ENCODE peak calls at places on chromosomes 5 and 9, in seven cellular contexts. One of them, this sample, is unnamed.

GRCh38 chr5:10434392-10434791 is 7.3 kb upstream of the ROPN1L start:
- DNase-seq in endothelial cell of umbilical vein: no peak
- DNase-seq in heart right ventricle: no peak
- DNase-seq in RWPE2: no peak
- DNase-seq in kidney: no peak
- DNase-seq in heart left ventricle: no peak
- DNase-seq in breast epithelium: no peak
- DNase-seq in this sample: no peak

GRCh38 chr9:134189167-134189474 is 24.8 kb upstream of the RNU6ATAC start:
- DNase-seq in endothelial cell of umbilical vein: no peak
- DNase-seq in breast epithelium: no peak
- DNase-seq in kidney: peak
- DNase-seq in heart right ventricle: no peak
- DNase-seq in RWPE2: no peak
- DNase-seq in heart left ventricle: no peak
- DNase-seq in this sample: peak

GRCh38 chr9:135968601-135969000 is 7.4 kb upstream of the UBAC1 start:
- DNase-seq in heart left ventricle: no peak
- DNase-seq in RWPE2: peak
- DNase-seq in breast epithelium: no peak
- DNase-seq in kidney: peak
- DNase-seq in heart right ventricle: no peak
- DNase-seq in endothelial cell of umbilical vein: peak
- DNase-seq in this sample: no peak

GRCh38 chr9:92292338-92293074 is 991 bp downstream of the IARS1 start:
- DNase-seq in heart left ventricle: no peak
- DNase-seq in breast epithelium: no peak
- DNase-seq in kidney: no peak
- DNase-seq in RWPE2: no peak
- DNase-seq in heart right ventricle: no peak
- DNase-seq in endothelial cell of umbilical vein: no peak
- DNase-seq in this sample: no peak

GRCh38 chr9:133163559-133164208 is at the start of gene GBGT1:
- DNase-seq in kidney: peak
- DNase-seq in breast epithelium: no peak
- DNase-seq in RWPE2: no peak
- DNase-seq in heart right ventricle: peak
- DNase-seq in endothelial cell of umbilical vein: peak
- DNase-seq in heart left ventricle: peak
- DNase-seq in this sample: no peak

GRCh38 chr5:172828911-172829431 is 5.1 kb upstream of the ERGIC1 start:
- DNase-seq in RWPE2: no peak
- DNase-seq in heart left ventricle: no peak
- DNase-seq in breast epithelium: no peak
- DNase-seq in kidney: no peak
- DNase-seq in endothelial cell of umbilical vein: no peak
- DNase-seq in heart right ventricle: no peak
- DNase-seq in this sample: no peak

GRCh38 chr9:34272146-34272545 is 56.9 kb downstream of the KIF24 start:
- DNase-seq in heart right ventricle: no peak
- DNase-seq in kidney: no peak
- DNase-seq in endothelial cell of umbilical vein: no peak
- DNase-seq in RWPE2: no peak
- DNase-seq in heart left ventricle: no peak
- DNase-seq in breast epithelium: no peak
- DNase-seq in this sample: no peak

GRCh38 chr5:134398609-134399155 is 13.0 kb downstream of the CDKN2AIPNL start:
- DNase-seq in heart right ventricle: no peak
- DNase-seq in breast epithelium: no peak
- DNase-seq in RWPE2: no peak
- DNase-seq in endothelial cell of umbilical vein: no peak
- DNase-seq in kidney: no peak
- DNase-seq in heart left ventricle: no peak
- DNase-seq in this sample: peak

GRCh38 chr5:16809816-16810502 is 126.1 kb downstream of the MYO10 start:
- DNase-seq in heart right ventricle: peak
- DNase-seq in kidney: no peak
- DNase-seq in endothelial cell of umbilical vein: no peak
- DNase-seq in RWPE2: no peak
- DNase-seq in breast epithelium: no peak
- DNase-seq in heart left ventricle: no peak
- DNase-seq in this sample: no peak

GRCh38 chr5:139638736-139639618 is 9.2 kb upstream of the CXXC5 start:
- DNase-seq in RWPE2: no peak
- DNase-seq in breast epithelium: no peak
- DNase-seq in endothelial cell of umbilical vein: no peak
- DNase-seq in heart left ventricle: no peak
- DNase-seq in kidney: peak
- DNase-seq in heart right ventricle: no peak
- DNase-seq in this sample: peak

GRCh38 chr9:16143947-16144890 is 591.4 kb downstream of the CCDC171 start:
- DNase-seq in RWPE2: peak
- DNase-seq in heart right ventricle: no peak
- DNase-seq in endothelial cell of umbilical vein: no peak
- DNase-seq in breast epithelium: no peak
- DNase-seq in kidney: no peak
- DNase-seq in heart left ventricle: no peak
- DNase-seq in this sample: no peak

GRCh38 chr9:71985070-71985956 is 73.9 kb downstream of the C9orf85 start:
- DNase-seq in kidney: no peak
- DNase-seq in endothelial cell of umbilical vein: no peak
- DNase-seq in RWPE2: no peak
- DNase-seq in breast epithelium: no peak
- DNase-seq in heart left ventricle: no peak
- DNase-seq in heart right ventricle: no peak
- DNase-seq in this sample: no peak

GRCh38 chr5:94241288-94241651 is 377.1 kb downstream of the KIAA0825 start:
- DNase-seq in breast epithelium: no peak
- DNase-seq in heart left ventricle: no peak
- DNase-seq in heart right ventricle: no peak
- DNase-seq in RWPE2: no peak
- DNase-seq in endothelial cell of umbilical vein: no peak
- DNase-seq in kidney: no peak
- DNase-seq in this sample: no peak

GRCh38 chr9:137429974-137430722 is 7.0 kb downstream of the NOXA1 start:
- DNase-seq in RWPE2: no peak
- DNase-seq in endothelial cell of umbilical vein: no peak
- DNase-seq in heart right ventricle: no peak
- DNase-seq in kidney: peak
- DNase-seq in breast epithelium: no peak
- DNase-seq in heart left ventricle: no peak
- DNase-seq in this sample: peak

GRCh38 chr9:74573792-74574191 is 76.7 kb downstream of the RORB start:
- DNase-seq in endothelial cell of umbilical vein: no peak
- DNase-seq in RWPE2: no peak
- DNase-seq in breast epithelium: no peak
- DNase-seq in heart right ventricle: no peak
- DNase-seq in kidney: no peak
- DNase-seq in heart left ventricle: no peak
- DNase-seq in this sample: no peak

GRCh38 chr5:1510151-1510561 is 13.6 kb downstream of the LPCAT1 start:
- DNase-seq in endothelial cell of umbilical vein: no peak
- DNase-seq in heart left ventricle: peak
- DNase-seq in breast epithelium: no peak
- DNase-seq in kidney: no peak
- DNase-seq in heart right ventricle: no peak
- DNase-seq in RWPE2: peak
- DNase-seq in this sample: no peak

GRCh38 chr9:805151-805550 is 36.3 kb upstream of the DMRT1 start:
- DNase-seq in RWPE2: no peak
- DNase-seq in kidney: no peak
- DNase-seq in heart right ventricle: no peak
- DNase-seq in breast epithelium: no peak
- DNase-seq in heart left ventricle: no peak
- DNase-seq in endothelial cell of umbilical vein: no peak
- DNase-seq in this sample: no peak

GRCh38 chr5:155943516-155944407 is 383.2 kb upstream of the SGCD start:
- DNase-seq in RWPE2: no peak
- DNase-seq in breast epithelium: no peak
- DNase-seq in heart right ventricle: peak
- DNase-seq in heart left ventricle: peak
- DNase-seq in endothelial cell of umbilical vein: no peak
- DNase-seq in kidney: peak
- DNase-seq in this sample: no peak

GRCh38 chr5:140114341-140115185 is 654 bp downstream of the PURA start:
- DNase-seq in RWPE2: peak
- DNase-seq in heart left ventricle: peak
- DNase-seq in breast epithelium: peak
- DNase-seq in heart right ventricle: peak
- DNase-seq in endothelial cell of umbilical vein: peak
- DNase-seq in kidney: peak
- DNase-seq in this sample: peak

GRCh38 chr5:59038169-59039002 is 455.5 kb downstream of the RAB3C start:
- DNase-seq in endothelial cell of umbilical vein: no peak
- DNase-seq in heart right ventricle: peak
- DNase-seq in breast epithelium: no peak
- DNase-seq in RWPE2: no peak
- DNase-seq in kidney: no peak
- DNase-seq in heart left ventricle: peak
- DNase-seq in this sample: no peak

GRCh38 chr9:117303643-117304230 is 111.1 kb downstream of the ASTN2 start:
- DNase-seq in kidney: no peak
- DNase-seq in heart left ventricle: no peak
- DNase-seq in endothelial cell of umbilical vein: no peak
- DNase-seq in heart right ventricle: no peak
- DNase-seq in breast epithelium: no peak
- DNase-seq in RWPE2: no peak
- DNase-seq in this sample: no peak

GRCh38 chr5:121850272-121850671 is 1.4 kb upstream of the FTMT start:
- DNase-seq in heart right ventricle: no peak
- DNase-seq in RWPE2: no peak
- DNase-seq in breast epithelium: no peak
- DNase-seq in endothelial cell of umbilical vein: no peak
- DNase-seq in kidney: no peak
- DNase-seq in heart left ventricle: no peak
- DNase-seq in this sample: no peak

GRCh38 chr5:54180616-54181015 is 129.8 kb downstream of the ARL15 start:
- DNase-seq in kidney: no peak
- DNase-seq in heart left ventricle: no peak
- DNase-seq in heart right ventricle: no peak
- DNase-seq in endothelial cell of umbilical vein: no peak
- DNase-seq in breast epithelium: no peak
- DNase-seq in RWPE2: no peak
- DNase-seq in this sample: no peak

GRCh38 chr9:93813687-93814560 is 141.2 kb downstream of the BARX1 start:
- DNase-seq in kidney: no peak
- DNase-seq in breast epithelium: no peak
- DNase-seq in RWPE2: no peak
- DNase-seq in heart left ventricle: no peak
- DNase-seq in heart right ventricle: no peak
- DNase-seq in endothelial cell of umbilical vein: no peak
- DNase-seq in this sample: no peak

GRCh38 chr5:56088967-56089829 is 94.4 kb upstream of the IL6ST start:
- DNase-seq in kidney: no peak
- DNase-seq in endothelial cell of umbilical vein: no peak
- DNase-seq in heart right ventricle: no peak
- DNase-seq in RWPE2: no peak
- DNase-seq in heart left ventricle: no peak
- DNase-seq in breast epithelium: no peak
- DNase-seq in this sample: no peak

GRCh38 chr5:19880859-19881436 is 107.1 kb downstream of the CDH18 start:
- DNase-seq in kidney: no peak
- DNase-seq in breast epithelium: no peak
- DNase-seq in endothelial cell of umbilical vein: no peak
- DNase-seq in heart left ventricle: no peak
- DNase-seq in heart right ventricle: no peak
- DNase-seq in RWPE2: no peak
- DNase-seq in this sample: no peak

GRCh38 chr9:10079284-10079964 is 533.4 kb downstream of the PTPRD start:
- DNase-seq in kidney: no peak
- DNase-seq in breast epithelium: no peak
- DNase-seq in RWPE2: no peak
- DNase-seq in heart left ventricle: no peak
- DNase-seq in endothelial cell of umbilical vein: no peak
- DNase-seq in heart right ventricle: no peak
- DNase-seq in this sample: no peak
- H3K4me3 ChIP-seq in kidney: no peak
- H3K4me3 ChIP-seq in breast epithelium: no peak
- H3K4me3 ChIP-seq in RWPE2: no peak
- H3K4me3 ChIP-seq in heart left ventricle: no peak
- H3K4me3 ChIP-seq in endothelial cell of umbilical vein: no peak
- H3K4me3 ChIP-seq in heart right ventricle: no peak
- H3K4me3 ChIP-seq in this sample: no peak

GRCh38 chr9:88993871-88994819 is 2.9 kb downstream of the S1PR3 start:
- DNase-seq in RWPE2: no peak
- DNase-seq in heart left ventricle: no peak
- DNase-seq in endothelial cell of umbilical vein: no peak
- DNase-seq in heart right ventricle: no peak
- DNase-seq in kidney: no peak
- DNase-seq in breast epithelium: no peak
- DNase-seq in this sample: no peak
- H3K4me3 ChIP-seq in RWPE2: no peak
- H3K4me3 ChIP-seq in heart left ventricle: peak
- H3K4me3 ChIP-seq in endothelial cell of umbilical vein: no peak
- H3K4me3 ChIP-seq in heart right ventricle: peak
- H3K4me3 ChIP-seq in kidney: peak
- H3K4me3 ChIP-seq in breast epithelium: no peak
- H3K4me3 ChIP-seq in this sample: no peak

GRCh38 chr5:23028445-23028844 is 175.3 kb upstream of the CDH12 start:
- DNase-seq in RWPE2: no peak
- DNase-seq in heart right ventricle: no peak
- DNase-seq in kidney: no peak
- DNase-seq in endothelial cell of umbilical vein: no peak
- DNase-seq in heart left ventricle: no peak
- DNase-seq in breast epithelium: no peak
- DNase-seq in this sample: no peak

GRCh38 chr5:23029296-23029695 is 176.2 kb upstream of the CDH12 start:
- DNase-seq in kidney: no peak
- DNase-seq in heart left ventricle: no peak
- DNase-seq in breast epithelium: no peak
- DNase-seq in endothelial cell of umbilical vein: no peak
- DNase-seq in heart right ventricle: no peak
- DNase-seq in RWPE2: no peak
- DNase-seq in this sample: no peak

GRCh38 chr5:23027341-23027740 is 174.2 kb upstream of the CDH12 start:
- DNase-seq in breast epithelium: no peak
- DNase-seq in heart left ventricle: peak
- DNase-seq in endothelial cell of umbilical vein: no peak
- DNase-seq in kidney: no peak
- DNase-seq in RWPE2: no peak
- DNase-seq in heart right ventricle: peak
- DNase-seq in this sample: no peak

GRCh38 chr5:23026252-23027170 is 173.4 kb upstream of the CDH12 start:
- DNase-seq in heart right ventricle: no peak
- DNase-seq in heart left ventricle: no peak
- DNase-seq in RWPE2: no peak
- DNase-seq in breast epithelium: no peak
- DNase-seq in endothelial cell of umbilical vein: no peak
- DNase-seq in kidney: no peak
- DNase-seq in this sample: no peak

GRCh38 chr5:23027830-23028229 is 174.7 kb upstream of the CDH12 start:
- DNase-seq in heart right ventricle: no peak
- DNase-seq in kidney: no peak
- DNase-seq in breast epithelium: no peak
- DNase-seq in endothelial cell of umbilical vein: no peak
- DNase-seq in heart left ventricle: no peak
- DNase-seq in RWPE2: no peak
- DNase-seq in this sample: no peak
- H3K4me3 ChIP-seq in heart right ventricle: no peak
- H3K4me3 ChIP-seq in kidney: no peak
- H3K4me3 ChIP-seq in breast epithelium: no peak
- H3K4me3 ChIP-seq in endothelial cell of umbilical vein: no peak
- H3K4me3 ChIP-seq in heart left ventricle: no peak
- H3K4me3 ChIP-seq in RWPE2: no peak
- H3K4me3 ChIP-seq in this sample: no peak

GRCh38 chr5:60520451-60521210 is 179.3 kb downstream of the DEPDC1B start:
- DNase-seq in heart left ventricle: no peak
- DNase-seq in breast epithelium: no peak
- DNase-seq in kidney: no peak
- DNase-seq in heart right ventricle: no peak
- DNase-seq in RWPE2: no peak
- DNase-seq in endothelial cell of umbilical vein: no peak
- DNase-seq in this sample: no peak
- H3K4me3 ChIP-seq in heart left ventricle: no peak
- H3K4me3 ChIP-seq in breast epithelium: no peak
- H3K4me3 ChIP-seq in kidney: no peak
- H3K4me3 ChIP-seq in heart right ventricle: no peak
- H3K4me3 ChIP-seq in RWPE2: no peak
- H3K4me3 ChIP-seq in endothelial cell of umbilical vein: no peak
- H3K4me3 ChIP-seq in this sample: no peak

This sample was measured in pancreas.